ENCODE peak calls at places on chromosomes 5 and 9, in five cellular contexts. H, K, A, M and J are unnamed samples.

GRCh38 chr5:42143361-42143760 is 218.3 kb downstream of the FBXO4 start:
- DNase-seq in H (no peak), M (no peak), K (no peak), A (no peak), J (no peak)

GRCh38 chr9:108761530-108762347 is 94.0 kb downstream of the ACTL7B start:
- DNase-seq in H (peak; percentile 51), K (peak; percentile 53), A (peak; percentile 21), M (peak; percentile 44), J (peak; percentile 59)

GRCh38 chr9:125950880-125951471 is 203.8 kb downstream of the PBX3 start:
- DNase-seq in K (no peak), H (no peak), M (no peak), A (peak; percentile 88), J (no peak)

GRCh38 chr5:30747412-30747811 is 446.1 kb upstream of the CDH6 start:
- DNase-seq in K (no peak), H (no peak), M (no peak), A (no peak), J (no peak)

GRCh38 chr9:88433583-88434240 is 45.5 kb downstream of the SPIN1 start:
- DNase-seq in M (no peak), A (no peak), K (no peak), H (peak; percentile 56), J (peak; percentile 41)

GRCh38 chr9:124708070-124708469 is 63.0 kb downstream of the NR6A1 start:
- DNase-seq in M (no peak), A (no peak), H (no peak), K (no peak), J (no peak)

GRCh38 chr5:6715271-6715670 is 2.0 kb downstream of the TENT4A start:
- DNase-seq in M (no peak), H (no peak), K (no peak), A (no peak), J (no peak)

GRCh38 chr9:135903358-135903656 is 4.0 kb downstream of the CAMSAP1 start:
- DNase-seq in M (no peak), A (no peak), K (no peak), H (no peak), J (no peak)

GRCh38 chr9:88809836-88810235 is 181.4 kb upstream of the S1PR3 start:
- DNase-seq in M (no peak), H (no peak), K (no peak), A (no peak), J (no peak)

GRCh38 chr5:61631438-61631941 is 299.4 kb downstream of the ZSWIM6 start:
- DNase-seq in M (no peak), H (peak; percentile 20), A (no peak), K (no peak), J (no peak)

GRCh38 chr5:90161399-90161798 is 248.2 kb downstream of the CETN3 start:
- DNase-seq in H (no peak), M (no peak), A (peak; percentile 31), K (no peak), J (peak; percentile 67)

GRCh38 chr9:135332979-135333748 is 146.4 kb upstream of the PPP1R26 start:
- DNase-seq in K (no peak), A (no peak), M (no peak), H (no peak), J (no peak)

GRCh38 chr5:73544429-73545402 is 20.7 kb downstream of the ANKRA2 start:
- DNase-seq in M (no peak), K (no peak), A (no peak), H (no peak), J (no peak)

GRCh38 chr9:131707677-131708612 is 31.9 kb downstream of the RAPGEF1 start:
- DNase-seq in K (no peak), A (no peak), H (peak; percentile 81), M (peak; percentile 55), J (peak; percentile 57)

GRCh38 chr5:17316973-17317459 is 99.6 kb downstream of the BASP1 start:
- DNase-seq in M (peak; percentile 53), H (peak; percentile 23), A (no peak), K (no peak), J (peak; percentile 38)

GRCh38 chr9:94867842-94868312 is 141.4 kb downstream of the AOPEP start:
- DNase-seq in A (no peak), M (peak; percentile 55), H (peak; percentile 98), K (no peak), J (peak; percentile 96)

GRCh38 chr5:17257705-17258273 is 40.4 kb downstream of the BASP1 start:
- DNase-seq in M (no peak), H (peak; percentile 22), A (no peak), K (no peak), J (peak; percentile 31)

GRCh38 chr5:89299998-89300397 is 417.0 kb upstream of the MEF2C start:
- DNase-seq in H (no peak), K (no peak), A (no peak), M (no peak), J (no peak)

GRCh38 chr9:69157751-69158466 is 16.2 kb upstream of the TJP2 start:
- DNase-seq in K (no peak), M (peak; percentile 85), A (no peak), H (peak; percentile 84), J (peak; percentile 47)

GRCh38 chr9:136572003-136572595 is 26.3 kb upstream of the NOTCH1 start:
- DNase-seq in A (peak; percentile 93), K (peak; percentile 97), H (peak; percentile 77), M (no peak), J (peak; percentile 72)

GRCh38 chr5:53490747-53491146 is 10.3 kb downstream of the FST start:
- DNase-seq in K (no peak), H (peak; percentile 87), M (no peak), A (no peak), J (peak; percentile 49)

GRCh38 chr5:65066787-65067506 is 298.2 kb downstream of the CWC27 start:
- DNase-seq in K (no peak), A (no peak), H (no peak), M (no peak), J (no peak)

GRCh38 chr9:113349434-113350337 is at the start of gene BSPRY:
- DNase-seq in M (peak; percentile 20), A (no peak), K (no peak), H (no peak), J (no peak)

GRCh38 chr9:74940600-74940999 is 12.1 kb downstream of the C9orf40 start:
- DNase-seq in A (no peak), M (no peak), H (peak; percentile 12), K (no peak), J (no peak)

GRCh38 chr5:50302815-50303490 is 138.1 kb downstream of the EMB start:
- DNase-seq in A (no peak), H (peak; percentile 47), K (no peak), M (no peak), J (no peak)

GRCh38 chr5:180830253-180831138 is 27.9 kb upstream of the MGAT1 start:
- DNase-seq in M (peak; percentile 55), A (no peak), H (peak; percentile 39), K (no peak), J (no peak)

GRCh38 chr9:6302417-6302816 is 25.8 kb upstream of the TPD52L3 start:
- DNase-seq in H (peak; percentile 4), K (no peak), M (peak; percentile 17), A (no peak), J (no peak)

GRCh38 chr5:13613621-13614020 is 330.9 kb downstream of the DNAH5 start:
- DNase-seq in H (no peak), K (no peak), M (no peak), A (no peak), J (no peak)

GRCh38 chr5:140322751-140323731 is 20.1 kb upstream of the PFDN1 start:
- DNase-seq in K (no peak), H (peak; percentile 98), M (no peak), A (no peak), J (peak; percentile 94)

GRCh38 chr9:131639771-131640437 is 94.6 kb downstream of the PRRT1B start:
- DNase-seq in K (no peak), A (no peak), M (no peak), H (no peak), J (no peak)

GRCh38 chr9:115209601-115210306 is 91.8 kb upstream of the TNC start:
- DNase-seq in H (peak; percentile 60), A (no peak), M (peak; percentile 22), K (no peak), J (no peak)

GRCh38 chr5:58891072-58891970 is 308.4 kb downstream of the RAB3C start:
- DNase-seq in A (peak; percentile 38), H (peak; percentile 81), M (peak; percentile 40), K (peak; percentile 67), J (peak; percentile 72)
- H3K4me3 ChIP-seq in A (no peak overlapping the region), H (no peak overlapping the region), M (no peak overlapping the region), K (no peak overlapping the region), J (no peak overlapping the region)

GRCh38 chr5:116865651-116866050 is 291.0 kb upstream of the SEMA6A start:
- DNase-seq in M (no peak), H (no peak), K (no peak), A (no peak), J (no peak)

GRCh38 chr5:116861662-116862061 is 287.0 kb upstream of the SEMA6A start:
- DNase-seq in H (no peak), K (no peak), A (no peak), M (no peak), J (peak; percentile 39)

GRCh38 chr5:116862632-116863455 is 288.2 kb upstream of the SEMA6A start:
- DNase-seq in A (no peak), M (no peak), H (no peak), K (no peak), J (no peak)

GRCh38 chr5:116864157-116864837 is 289.7 kb upstream of the SEMA6A start:
- DNase-seq in A (peak; percentile 91), H (no peak), M (no peak), K (peak; percentile 20), J (peak; percentile 32)

GRCh38 chr5:116864838-116865190 is 290.2 kb upstream of the SEMA6A start:
- DNase-seq in K (no peak), A (no peak), M (no peak), H (no peak), J (no peak)
- H2BK5ac ChIP-seq in K (no peak overlapping the region), A (peak overlapping the region; percentile 86), M (no peak overlapping the region), H (no peak overlapping the region), J (no peak overlapping the region)

DNA sequence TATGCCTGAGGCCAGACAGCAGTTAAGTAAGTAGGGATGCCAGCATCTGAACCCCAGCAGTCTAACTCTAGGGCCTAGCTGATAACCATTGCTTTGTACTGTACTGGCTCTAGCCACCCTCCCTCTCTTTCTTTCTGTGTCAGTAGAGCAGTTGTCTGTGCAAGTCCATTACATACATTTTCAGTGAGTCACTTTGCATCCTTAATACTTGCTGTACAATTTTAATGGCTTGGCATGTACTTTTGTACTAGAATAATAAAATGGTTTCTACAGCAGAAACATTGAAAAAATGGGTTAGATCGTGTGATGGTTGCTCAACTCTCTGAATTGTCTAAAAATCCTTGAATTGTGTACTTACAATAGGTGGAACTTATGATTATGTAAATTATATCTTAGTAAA is 1.5 kb upstream of the TTC39B start:
- DNase-seq in K (no peak), A (no peak), H (peak; percentile 85), M (no peak), J (peak; percentile 66)
- H3K9me3 ChIP-seq in K (no peaks in the 10 kb centered on the region), A (no peaks in the 10 kb centered on the region), H (no peaks in the 10 kb centered on the region), M (no peaks in the 10 kb centered on the region), J (no peaks in the 10 kb centered on the region)

GRCh38 chr5:170296935-170297588 is 515 bp downstream of the LCP2 start:
- DNase-seq in H (no peak), K (no peak), M (no peak), A (no peak), J (no peak)

GRCh38 chr5:170293273-170293672 is 4.3 kb downstream of the LCP2 start:
- DNase-seq in M (no peak), A (no peak), H (no peak), K (no peak), J (no peak)

GRCh38 chr5:170297589-170298462 is at the start of gene LCP2:
- DNase-seq in M (no peak), A (no peak), K (no peak), H (no peak), J (no peak)

GRCh38 chr5:170292509-170292908 is 5.1 kb downstream of the LCP2 start:
- DNase-seq in A (no peak), H (no peak), M (no peak), K (no peak), J (no peak)

GRCh38 chr5:170296036-170296934 is 1.3 kb downstream of the LCP2 start:
- DNase-seq in A (no peak), K (no peak), M (no peak), H (no peak), J (no peak)
- H3K4me3 ChIP-seq in A (no peak overlapping the region), K (no peak overlapping the region), M (no peak overlapping the region), H (no peak overlapping the region), J (no peak overlapping the region)